ENCODE peak calls at places on chromosomes 12 and 14, in eight cellular contexts. E is NB4, Q is Peyer's patch, K is IMR-90, U is tibial nerve, H is adrenal gland, O is HepG2, A is sigmoid colon. G is an unnamed sample.

GRCh38 chr14:29895591-29896043 is 32.0 kb downstream of the PRKD1 start:
- DNase-seq in E (no peak), Q (no peak), K (no peak), U (no peak), H (no peak), O (no peak), A (no peak), G (no peak)

GRCh38 chr12:50786498-50787231 is 22.8 kb downstream of the ATF1 start:
- DNase-seq in E (no peak), Q (no peak), K (peak; percentile 97), U (no peak), H (no peak), O (peak; percentile 90), A (no peak), G (no peak)

GRCh38 chr12:56244494-56244893 is 13.7 kb downstream of the ANKRD52 start:
- DNase-seq in E (no peak), Q (no peak), K (no peak), U (no peak), H (no peak), O (no peak), A (no peak), G (no peak)

GRCh38 chr12:65594373-65594772 is 229.9 kb upstream of the HMGA2 start:
- DNase-seq in E (no peak), Q (no peak), K (no peak), U (no peak), H (no peak), O (no peak), A (no peak), G (no peak)

GRCh38 chr12:51751657-51752056 is 96.9 kb downstream of the FIGNL2 start:
- DNase-seq in E (no peak), Q (no peak), K (peak; percentile 11), U (no peak), H (peak; percentile 57), O (no peak), A (peak; percentile 66), G (peak; percentile 43)

GRCh38 chr12:107165581-107165980 is 72.2 kb upstream of the CRY1 start:
- DNase-seq in E (no peak), Q (no peak), K (no peak), U (no peak), H (no peak), O (no peak), A (no peak), G (no peak)

GRCh38 chr12:39348523-39348922 is 94.4 kb downstream of the KIF21A start:
- DNase-seq in E (no peak), Q (no peak), K (no peak), U (no peak), H (no peak), O (no peak), A (no peak), G (no peak)

GRCh38 chr12:82627799-82628198 is 58.9 kb upstream of the TMTC2 start:
- DNase-seq in E (peak; percentile 32), Q (no peak), K (peak; percentile 38), U (no peak), H (no peak), O (peak; percentile 21), A (no peak), G (no peak)

GRCh38 chr12:113476093-113476986 is 4.7 kb upstream of the LHX5 start:
- DNase-seq in E (no peak), Q (no peak), K (no peak), U (no peak), H (no peak), O (no peak), A (no peak), G (no peak)

GRCh38 chr14:70888681-70889175 is 18.5 kb upstream of the PCNX1 start:
- DNase-seq in E (peak; percentile 69), Q (no peak), K (peak; percentile 70), U (no peak), H (no peak), O (no peak), A (no peak), G (no peak)

GRCh38 chr12:116798719-116799118 is 60.6 kb downstream of the RNFT2 start:
- DNase-seq in E (no peak), Q (no peak), K (no peak), U (no peak), H (no peak), O (no peak), A (no peak), G (no peak)

GRCh38 chr12:121456551-121456950 is 56.6 kb downstream of the RNF34 start:
- DNase-seq in E (no peak), Q (no peak), K (no peak), U (no peak), H (no peak), O (no peak), A (no peak), G (no peak)

GRCh38 chr12:69007858-69008314 is 74.9 kb upstream of the CPM start:
- DNase-seq in E (no peak), Q (no peak), K (no peak), U (no peak), H (no peak), O (no peak), A (no peak), G (no peak)

GRCh38 chr12:98399532-98399931 is 115.9 kb upstream of the TMPO start:
- DNase-seq in E (peak; percentile 94), Q (peak; percentile 23), K (peak; percentile 78), U (no peak), H (no peak), O (peak; percentile 43), A (no peak), G (no peak)

GRCh38 chr12:113197518-113198077 is 12.1 kb downstream of the RITA1 start:
- DNase-seq in E (no peak), Q (no peak), K (no peak), U (no peak), H (no peak), O (no peak), A (no peak), G (no peak)

GRCh38 chr12:45990468-45991288 is at the start of gene SCAF11:
- DNase-seq in E (peak; percentile 100), Q (peak; percentile 100), K (peak; percentile 100), U (peak; percentile 100), H (peak; percentile 100), O (peak; percentile 98), A (peak; percentile 100), G (peak; percentile 100)

GRCh38 chr12:45994736-45995135 is 4.4 kb upstream of the SCAF11 start:
- DNase-seq in E (no peak), Q (no peak), K (no peak), U (no peak), H (no peak), O (peak; percentile 60), A (no peak), G (no peak)

GRCh38 chr12:45989277-45989856 is 1.0 kb downstream of the SCAF11 start:
- DNase-seq in E (no peak), Q (peak; percentile 67), K (peak; percentile 26), U (no peak), H (no peak), O (no peak), A (no peak), G (no peak)

GRCh38 chr12:45989857-45990467 is 412 bp downstream of the SCAF11 start:
- DNase-seq in E (peak; percentile 83), Q (no peak), K (peak; percentile 47), U (peak; percentile 28), H (peak; percentile 75), O (peak; percentile 45), A (peak; percentile 86), G (peak; percentile 61)

DNA sequence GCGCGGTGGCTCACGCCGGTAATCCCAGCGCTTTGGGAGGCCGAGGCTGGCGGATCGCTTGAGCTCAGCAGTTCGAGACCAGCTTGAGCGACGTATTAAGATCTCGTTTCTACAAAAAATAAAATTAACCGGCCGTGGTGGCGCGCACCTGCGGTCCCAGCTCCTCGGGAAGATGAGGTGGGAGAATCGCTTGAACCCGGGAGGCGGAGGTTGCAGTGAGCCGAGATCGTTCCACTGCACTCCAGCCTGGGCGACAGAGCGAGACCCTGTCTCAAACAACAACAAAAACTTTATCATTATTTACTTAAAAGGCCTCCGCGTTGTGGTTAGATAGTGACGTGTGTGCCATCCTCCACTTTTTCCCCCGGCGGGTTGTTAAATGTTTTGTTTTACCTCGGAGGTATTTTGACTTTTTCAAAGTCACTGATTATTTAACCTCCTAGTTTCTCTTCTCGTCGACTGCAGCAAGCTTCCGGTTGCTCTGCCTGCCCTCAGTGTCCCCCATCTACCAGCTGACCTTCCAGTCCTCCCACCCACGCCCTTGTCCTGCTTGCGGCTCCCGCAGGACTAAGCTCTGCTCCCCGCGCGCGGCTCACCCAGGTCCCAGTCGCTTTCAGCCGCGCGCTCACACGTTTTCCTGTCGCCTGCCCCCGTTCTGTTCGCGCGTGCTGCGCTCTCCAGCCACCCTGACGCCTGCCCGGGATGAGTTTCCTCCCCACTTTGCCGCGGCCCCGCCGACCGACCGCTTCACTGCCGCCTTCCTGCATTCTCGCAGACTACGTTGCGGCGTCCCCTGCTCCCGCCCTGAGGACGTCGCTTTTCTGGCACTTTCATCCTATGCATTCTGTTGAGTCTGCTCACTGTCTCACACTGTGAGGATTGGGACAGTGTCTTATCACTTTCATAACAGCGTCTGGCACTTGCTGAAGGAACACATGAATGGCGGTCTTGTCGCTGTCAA is 1.2 kb upstream of the SCAF11 start:
- DNase-seq in E (peak; percentile 95), Q (peak; percentile 74), K (peak; percentile 43), U (peak; percentile 33), H (peak; percentile 85), O (peak; percentile 76), A (peak; percentile 89), G (peak; percentile 77)
- TF ChIP-seq POLR2A in E (peak; percentile 89), Q (peak; percentile 82), K (peak; percentile 30), U (peak; percentile 26), H (peak; percentile 92), O (peak; percentile 85), A (peak; percentile 62), G (no peak)

DNA sequence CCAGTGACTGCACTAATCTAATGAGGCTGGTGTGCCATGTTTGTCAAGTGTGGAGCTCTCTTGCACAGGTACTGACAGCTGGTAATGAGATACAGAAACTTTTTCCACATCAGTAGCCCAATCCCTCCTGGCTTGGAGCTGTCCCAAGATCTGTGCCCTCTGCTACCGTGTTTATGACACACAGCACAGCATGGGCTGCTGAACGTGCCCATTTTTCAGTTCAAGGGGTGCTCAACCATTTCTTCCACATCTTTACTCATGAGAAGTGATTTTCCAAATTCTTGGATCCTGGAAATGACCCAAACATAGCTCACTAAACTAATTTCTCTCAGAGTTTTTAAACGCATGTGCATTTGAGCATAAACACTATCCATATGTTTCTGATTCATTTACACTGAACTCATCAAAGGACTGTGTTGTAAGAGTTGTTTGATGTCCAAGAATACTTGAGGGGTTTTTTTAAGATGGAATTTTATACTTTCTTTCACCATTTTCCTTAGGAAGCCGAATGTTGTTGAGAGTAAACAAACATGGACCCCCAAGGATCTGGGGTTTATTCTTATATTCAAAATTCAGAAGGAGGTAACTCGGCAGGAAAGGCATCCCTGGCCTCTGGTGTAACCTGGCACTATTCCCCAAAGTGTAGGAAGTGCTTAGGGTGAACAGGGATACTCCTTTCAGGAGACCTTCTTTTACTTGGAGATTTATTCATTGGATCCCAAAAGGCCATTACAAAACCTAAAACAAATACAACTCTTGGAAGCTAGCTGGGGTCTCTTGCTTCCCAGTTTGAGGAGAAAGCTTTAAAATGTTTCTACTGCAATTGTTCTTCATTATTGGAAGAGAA is 215.0 kb downstream of the BMP4 start:
- DNase-seq in E (no peak), Q (no peak), K (peak; percentile 32), U (no peak), H (no peak), O (no peak), A (no peak), G (no peak)
- H3K4me3 ChIP-seq in E (no peak overlapping the region), Q (no peak overlapping the region), K (no peak overlapping the region), U (no peak overlapping the region), H (no peak overlapping the region), O (no peak overlapping the region), A (no peak overlapping the region), G (no peak overlapping the region)

GRCh38 chr12:59823535-59823934 is 227.7 kb downstream of the SLC16A7 start:
- DNase-seq in E (no peak), Q (no peak), K (peak; percentile 40), U (no peak), H (no peak), O (no peak), A (no peak), G (no peak)
- TF ChIP-seq POLR2A in E (no peak), Q (no peak), K (no peak), U (no peak), H (no peak), O (no peak), A (no peak), G (no peak)

GRCh38 chr14:89012272-89013097 is 188.0 kb downstream of the TTC8 start:
- DNase-seq in E (no peak), Q (no peak), K (no peak), U (no peak), H (no peak), O (peak; percentile 27), A (no peak), G (no peak)
- H3K4me3 ChIP-seq in E (no peak overlapping the region), Q (peak overlapping the region; percentile 32), K (no peak overlapping the region), U (no peak overlapping the region), H (no peak overlapping the region), O (peak overlapping the region; percentile 53), A (no peak overlapping the region), G (no peak overlapping the region)

G was measured in lower leg skin.